ENCODE peak calls at places on chromosome 11, in eight cellular contexts. O is KG1; Z is NCI-H2081; U is stimulated activated CD4-positive, alpha-beta T cell treated with anti-CD3 and anti-CD28 coated beads, Interleukin-4, amount 100 ng/mL, for 48 hours; A is T-helper 1 cell; E is GDM1; V is stimulated activated CD8-positive, alpha-beta memory T cell treated with anti-CD3 and anti-CD28 coated beads, Interleukin-7, amount 100 ng/mL, for 1 hour; D is ecto neural progenitor cell. N is an unnamed sample.
A peak's percentile ranks its signal among the peaks of the same experiment; 100 is the strongest.

GRCh38 chr11:100515087-100515486 is 172.0 kb upstream of the ARHGAP42 start:
- DNase-seq in O (no peak), Z (no peak), U (no peak), A (no peak), E (no peak), V (no peak), D (no peak), N (no peak)

GRCh38 chr11:24198458-24198857 is 298.4 kb upstream of the LUZP2 start:
- DNase-seq in O (no peak), Z (no peak), U (no peak), A (no peak), E (no peak), V (no peak), D (no peak), N (no peak)

GRCh38 chr11:134015541-134015940 is 53.3 kb upstream of the JAM3 start:
- DNase-seq in O (no peak), Z (no peak), U (no peak), A (no peak), E (no peak), V (no peak), D (no peak), N (no peak)

GRCh38 chr11:86548278-86548917 is 124.0 kb downstream of the ME3 start:
- DNase-seq in O (no peak), Z (no peak), U (no peak), A (no peak), E (no peak), V (no peak), D (no peak), N (no peak)

GRCh38 chr11:69836401-69836800 is 17.2 kb upstream of the FGF3 start:
- DNase-seq in O (no peak), Z (no peak), U (no peak), A (no peak), E (no peak), V (no peak), D (no peak), N (peak; percentile 18)

GRCh38 chr11:690738-691633 is 4.0 kb downstream of the DEAF1 start:
- DNase-seq in O (no peak), Z (no peak), U (no peak), A (no peak), E (no peak), V (no peak), D (no peak), N (no peak)

GRCh38 chr11:18203723-18204122 is 31.1 kb downstream of the MRGPRX4 start:
- DNase-seq in O (no peak), Z (peak; percentile 33), U (no peak), A (no peak), E (no peak), V (no peak), D (peak; percentile 66), N (no peak)

GRCh38 chr11:4826425-4826824 is 5.3 kb downstream of the OR51F2 start:
- DNase-seq in O (no peak), Z (peak; percentile 61), U (no peak), A (no peak), E (no peak), V (no peak), D (no peak), N (no peak)

GRCh38 chr11:11862995-11863394 is 21.2 kb downstream of the USP47 start:
- DNase-seq in O (no peak), Z (no peak), U (no peak), A (no peak), E (no peak), V (no peak), D (no peak), N (no peak)

GRCh38 chr11:47131136-47131535 is 45.5 kb downstream of the ARFGAP2 start:
- DNase-seq in O (no peak), Z (no peak), U (no peak), A (no peak), E (no peak), V (no peak), D (no peak), N (no peak)

GRCh38 chr11:72617080-72617744 is 57.0 kb downstream of the PDE2A start:
- DNase-seq in O (no peak), Z (no peak), U (no peak), A (no peak), E (no peak), V (no peak), D (no peak), N (no peak)

N was measured in omental fat pad.